ENCODE peak calls at places on chromosome 18, in four cellular contexts. G, T, Z and D are unnamed samples.

GRCh38 chr18:51039138-51040112 is 9.4 kb downstream of the SMAD4 start:
- DNase-seq in G (no peak), T (no peak), Z (no peak), D (no peak)

GRCh38 chr18:8667846-8668245 is 37.5 kb upstream of the MTCL1 start:
- DNase-seq in G (no peak), Z (no peak), T (no peak), D (no peak)

GRCh38 chr18:23740105-23740830 is 51.0 kb downstream of the LAMA3 start:
- DNase-seq in T (no peak), Z (no peak), G (no peak), D (no peak)

GRCh38 chr18:45050712-45051639 is 370.3 kb downstream of the SETBP1 start:
- DNase-seq in T (no peak), Z (no peak), G (no peak), D (no peak)

GRCh38 chr18:42196651-42197050 is 241.6 kb downstream of the PIK3C3 start:
- DNase-seq in G (no peak), Z (no peak), T (no peak), D (no peak)

GRCh38 chr18:50287028-50287440 is 458 bp downstream of the CXXC1 start:
- DNase-seq in Z (no peak), G (no peak), T (no peak), D (no peak)

GRCh38 chr18:50853863-50854271 is 25.1 kb upstream of the ME2 start:
- DNase-seq in T (no peak), Z (no peak), G (peak; percentile 51), D (no peak)

GRCh38 chr18:76274470-76275289 is 220.4 kb downstream of the ZNF516 start:
- DNase-seq in G (peak; percentile 17), Z (no peak), T (no peak), D (no peak)

GRCh38 chr18:36640005-36640952 is 188.5 kb downstream of the TPGS2 start:
- DNase-seq in Z (no peak), G (no peak), T (no peak), D (no peak)

GRCh38 chr18:12309683-12310198 is 1.7 kb downstream of the TUBB6 start:
- DNase-seq in T (no peak), Z (no peak), G (no peak), D (no peak)

GRCh38 chr18:24274822-24275221 is 122.8 kb downstream of the OSBPL1A start:
- DNase-seq in T (no peak), G (no peak), Z (no peak), D (no peak)

GRCh38 chr18:23719634-23720201 is 30.5 kb downstream of the LAMA3 start:
- DNase-seq in G (peak; percentile 49), Z (no peak), T (no peak), D (peak; percentile 42)

GRCh38 chr18:58183226-58183625 is 139.2 kb downstream of the NEDD4L start:
- DNase-seq in G (no peak), T (peak; percentile 26), Z (no peak), D (no peak)

GRCh38 chr18:45253973-45254372 is 361.3 kb upstream of the SLC14A2 start:
- DNase-seq in Z (no peak), G (no peak), T (no peak), D (no peak)

GRCh38 chr18:24227976-24228660 is 89.3 kb downstream of the CABYR start:
- DNase-seq in Z (no peak), G (no peak), T (no peak), D (no peak)

GRCh38 chr18:7596133-7596532 is 29.0 kb downstream of the PTPRM start:
- DNase-seq in G (no peak), Z (no peak), T (no peak), D (no peak)

GRCh38 chr18:9434240-9434701 is 41.0 kb upstream of the RALBP1 start:
- DNase-seq in G (no peak), T (peak; percentile 55), Z (no peak), D (no peak)

GRCh38 chr18:34809697-34810096 is 99.6 kb downstream of the DTNA start:
- DNase-seq in G (peak; percentile 52), Z (no peak), T (peak; percentile 82), D (peak; percentile 35)

GRCh38 chr18:39799010-39799409 is 2156.0 kb upstream of the PIK3C3 start:
- DNase-seq in G (no peak), Z (no peak), T (no peak), D (no peak)

GRCh38 chr18:7122376-7122775 is 4.8 kb upstream of the LAMA1 start:
- DNase-seq in G (no peak), Z (no peak), T (no peak), D (no peak)

GRCh38 chr18:63046375-63046774 is 273.2 kb downstream of the BCL2 start:
- DNase-seq in G (no peak), T (no peak), Z (no peak), D (no peak)

GRCh38 chr18:34772887-34773286 is 62.8 kb downstream of the DTNA start:
- DNase-seq in G (no peak), Z (no peak), T (no peak), D (no peak)

GRCh38 chr18:68441241-68441640 is 273.7 kb downstream of the TMX3 start:
- DNase-seq in T (no peak), Z (no peak), G (no peak), D (no peak)

GRCh38 chr18:34709104-34709503 is 994 bp upstream of the DTNA start:
- DNase-seq in Z (no peak), G (peak; percentile 10), T (no peak), D (no peak)

GRCh38 chr18:61891271-61891670 is 1.5 kb downstream of the RNF152 start:
- DNase-seq in T (no peak), G (no peak), Z (no peak), D (no peak)

GRCh38 chr18:45856526-45856925 is 31.1 kb downstream of the SIGLEC15 start:
- DNase-seq in T (no peak), Z (no peak), G (no peak), D (no peak)

GRCh38 chr18:13813271-13813849 is 10.6 kb upstream of the MC5R start:
- DNase-seq in G (peak; percentile 54), T (peak; percentile 82), Z (no peak), D (no peak)

DNA sequence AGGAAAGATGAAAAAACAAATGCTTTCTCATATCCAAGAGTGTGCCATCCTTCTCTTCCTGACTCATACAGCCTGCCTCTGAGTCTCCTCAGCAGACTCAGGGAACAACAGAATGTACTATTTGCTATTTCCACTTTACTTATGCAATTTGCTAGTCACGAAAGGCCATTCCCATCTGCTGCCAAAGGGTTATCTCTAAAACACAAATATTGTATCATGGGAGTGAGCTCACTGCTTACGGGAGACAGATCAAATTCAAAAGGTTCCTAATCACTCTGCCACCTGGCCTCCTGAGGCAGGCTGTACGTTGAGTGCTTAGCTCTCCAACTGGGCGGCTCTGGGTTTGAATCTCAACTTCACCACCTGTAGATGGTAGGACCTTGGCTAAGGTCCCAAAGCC is 92.0 kb downstream of the GAREM1 start:
- DNase-seq in Z (no peak), G (peak; percentile 66), T (no peak), D (no peak)
- TF ChIP-seq SUZ12 in Z (no peak), G (no peak), T (no peak), D (no peak)

GRCh38 chr18:78969574-78970315 is 9.9 kb upstream of the SALL3 start:
- DNase-seq in G (no peak), T (peak; percentile 23), Z (no peak), D (no peak)
- H3K27me3 ChIP-seq in G (peaks cover 1% of the 10 kb centered on the region), T (peaks cover 25% of the 10 kb centered on the region), Z (no peaks in the 10 kb centered on the region), D (peaks cover 48% of the 10 kb centered on the region)

GRCh38 chr18:31738460-31739407 is 21.9 kb downstream of the SLC25A52 start:
- DNase-seq in T (no peak), Z (no peak), G (peak; percentile 69), D (no peak)
- H3K9ac ChIP-seq in T (no peak overlapping the region), Z (no peak overlapping the region), G (no peak overlapping the region), D (no peak overlapping the region)

DNA sequence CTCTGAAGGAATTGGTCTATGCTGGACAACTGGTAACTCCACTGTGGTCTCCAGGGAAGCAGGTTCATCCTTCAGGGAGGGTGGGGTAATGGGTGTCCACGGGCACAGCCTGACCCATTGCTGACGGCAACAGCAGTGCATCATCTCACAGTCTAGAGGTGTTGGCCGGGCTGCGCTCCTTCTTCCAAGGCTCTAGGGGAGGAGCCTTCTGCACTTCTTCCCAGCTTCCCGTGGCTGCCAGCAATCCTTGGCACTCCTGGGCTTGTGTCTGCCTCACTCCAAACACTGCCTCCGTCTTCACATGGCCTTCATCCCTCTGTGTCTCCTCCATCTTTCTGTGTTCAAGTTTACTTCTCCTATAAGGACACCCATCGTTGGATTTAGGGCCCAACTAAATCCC is 166.2 kb downstream of the CTIF start:
- DNase-seq in Z (no peak), G (no peak), T (no peak), D (no peak)
- TF ChIP-seq SUZ12 in Z (no peak), G (no peak), T (no peak), D (no peak)

GRCh38 chr18:31042391-31043181 is at the start of gene DSC3:
- DNase-seq in Z (no peak), G (no peak), T (peak; percentile 78), D (peak; percentile 15)
- H3K27me3 ChIP-seq in Z (peaks cover 20% of the 10 kb centered on the region), G (no peaks in the 10 kb centered on the region), T (peaks cover 25% of the 10 kb centered on the region), D (peaks cover 64% of the 10 kb centered on the region)

DNA sequence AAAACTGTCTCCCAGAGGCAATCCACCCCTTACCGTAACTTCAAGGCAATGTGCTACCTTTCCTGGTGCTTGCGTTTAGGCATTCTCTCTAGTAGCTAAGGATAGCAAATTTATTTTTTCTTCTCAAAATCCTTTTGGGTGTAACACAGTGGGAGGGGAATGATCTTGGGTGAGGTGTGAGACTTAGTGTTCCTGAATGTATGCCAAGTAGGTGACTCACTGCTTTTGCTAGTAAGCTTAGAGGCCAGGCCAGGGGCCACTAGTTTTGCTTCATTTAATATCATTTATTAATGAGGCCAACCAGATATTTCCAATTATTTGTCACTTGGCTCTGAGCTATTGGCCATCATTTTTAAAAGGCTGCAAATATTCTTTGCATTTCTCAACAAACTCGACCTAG is 135.5 kb downstream of the NAPG start:
- DNase-seq in G (no peak), Z (no peak), T (no peak), D (no peak)
- H3K9ac ChIP-seq in G (no peak overlapping the region), Z (no peak overlapping the region), T (no peak overlapping the region), D (no peak overlapping the region)

GRCh38 chr18:25825066-25825465 is 265.3 kb downstream of the SS18 start:
- DNase-seq in Z (no peak), G (no peak), T (no peak), D (no peak)

GRCh38 chr18:25826823-25827617 is 263.4 kb downstream of the SS18 start:
- DNase-seq in T (no peak), Z (no peak), G (peak; percentile 58), D (no peak)

GRCh38 chr18:25830787-25831186 is 259.6 kb downstream of the SS18 start:
- DNase-seq in G (peak; percentile 2), T (no peak), Z (no peak), D (no peak)

GRCh38 chr18:25826377-25826776 is 264.0 kb downstream of the SS18 start:
- DNase-seq in T (no peak), Z (no peak), G (no peak), D (no peak)

DNA sequence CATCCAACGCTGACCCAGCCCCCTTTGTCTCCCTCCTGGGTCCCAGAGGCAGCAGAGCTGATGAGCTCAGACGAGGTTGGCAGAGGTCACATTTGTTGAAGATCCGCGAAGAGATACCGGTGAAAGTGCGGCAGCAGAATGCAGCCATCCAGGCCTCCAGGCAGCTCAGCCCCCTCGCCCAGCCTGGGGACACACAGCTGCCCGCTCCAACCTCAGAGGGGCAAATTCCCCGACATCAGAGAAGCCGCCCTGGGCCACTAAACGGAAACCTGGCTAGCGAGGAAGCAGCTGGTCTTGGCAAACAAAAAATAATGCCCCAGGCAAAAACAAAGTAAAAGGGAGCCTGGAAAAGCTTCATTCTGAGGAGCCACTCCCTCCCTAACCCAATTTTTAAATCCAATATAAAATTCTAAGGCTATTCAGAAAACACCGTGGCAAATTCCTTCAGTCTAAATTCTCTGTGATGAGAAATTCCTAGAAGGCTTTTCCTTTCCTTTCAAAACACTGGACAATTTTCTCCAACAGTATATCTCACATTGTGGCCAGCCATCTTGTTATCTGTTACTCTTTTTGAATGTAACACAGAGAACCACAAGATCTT is 262.4 kb downstream of the SS18 start:
- DNase-seq in T (no peak), Z (no peak), G (peak; percentile 56), D (no peak)
- TF ChIP-seq SUZ12 in T (no peak), Z (no peak), G (no peak), D (no peak)